ENCODE peak calls at places on chromosomes 13 and 19, in four cellular contexts. U, J, O and W are unnamed samples.

GRCh38 chr13:73984201-73984600 is 150.0 kb downstream of the KLF12 start:
- DNase-seq in U (no peak), J (no peak), O (no peak), W (no peak)

GRCh38 chr19:55179570-55180484 is at the start of gene SYT5:
- DNase-seq in U (peak), J (no peak), O (no peak), W (no peak)

GRCh38 chr13:111920306-111920931 is 146.5 kb upstream of the SOX1 start:
- DNase-seq in U (no peak), J (no peak), O (no peak), W (no peak)

GRCh38 chr13:74710006-74710405 is 575.8 kb upstream of the KLF12 start:
- DNase-seq in U (no peak), J (no peak), O (no peak), W (no peak)

GRCh38 chr19:32896516-32897214 is 27.1 kb upstream of the SLC7A9 start:
- DNase-seq in U (no peak), J (no peak), O (no peak), W (no peak)

GRCh38 chr13:111204438-111205177 is 89.5 kb downstream of the ARHGEF7 start:
- DNase-seq in U (no peak), J (no peak), O (peak), W (no peak)

GRCh38 chr19:48121909-48122371 is 11.3 kb upstream of the PLA2G4C start:
- DNase-seq in U (no peak), J (peak), O (no peak), W (no peak)

GRCh38 chr13:49303533-49304252 is 56.0 kb downstream of the CDADC1 start:
- DNase-seq in U (no peak), J (no peak), O (peak), W (no peak)

GRCh38 chr19:32241957-32242710 is 103.3 kb upstream of the ZNF507 start:
- DNase-seq in U (no peak), J (no peak), O (no peak), W (no peak)

GRCh38 chr19:38658462-38659306 is 11.2 kb downstream of the ACTN4 start:
- DNase-seq in U (no peak), J (no peak), O (peak), W (peak)

GRCh38 chr13:49858183-49858856 is 65.8 kb upstream of the KPNA3 start:
- DNase-seq in U (no peak), J (no peak), O (peak), W (no peak)

GRCh38 chr19:49347191-49347590 is 12.0 kb downstream of the CD37 start:
- DNase-seq in U (no peak), J (no peak), O (no peak), W (no peak)

GRCh38 chr19:48635966-48636858 is 967 bp downstream of the DBP start:
- DNase-seq in U (no peak), J (no peak), O (no peak), W (no peak)

GRCh38 chr13:32047088-32047487 is 15.5 kb downstream of the FRY start:
- DNase-seq in U (no peak), J (no peak), O (no peak), W (no peak)

GRCh38 chr13:32045537-32045936 is 14.0 kb downstream of the FRY start:
- DNase-seq in U (no peak), J (no peak), O (no peak), W (no peak)

GRCh38 chr13:32048816-32049215 is 17.2 kb downstream of the FRY start:
- DNase-seq in U (no peak), J (no peak), O (peak), W (no peak)

GRCh38 chr13:32047796-32048195 is 16.2 kb downstream of the FRY start:
- DNase-seq in U (no peak), J (no peak), O (no peak), W (no peak)

DNA sequence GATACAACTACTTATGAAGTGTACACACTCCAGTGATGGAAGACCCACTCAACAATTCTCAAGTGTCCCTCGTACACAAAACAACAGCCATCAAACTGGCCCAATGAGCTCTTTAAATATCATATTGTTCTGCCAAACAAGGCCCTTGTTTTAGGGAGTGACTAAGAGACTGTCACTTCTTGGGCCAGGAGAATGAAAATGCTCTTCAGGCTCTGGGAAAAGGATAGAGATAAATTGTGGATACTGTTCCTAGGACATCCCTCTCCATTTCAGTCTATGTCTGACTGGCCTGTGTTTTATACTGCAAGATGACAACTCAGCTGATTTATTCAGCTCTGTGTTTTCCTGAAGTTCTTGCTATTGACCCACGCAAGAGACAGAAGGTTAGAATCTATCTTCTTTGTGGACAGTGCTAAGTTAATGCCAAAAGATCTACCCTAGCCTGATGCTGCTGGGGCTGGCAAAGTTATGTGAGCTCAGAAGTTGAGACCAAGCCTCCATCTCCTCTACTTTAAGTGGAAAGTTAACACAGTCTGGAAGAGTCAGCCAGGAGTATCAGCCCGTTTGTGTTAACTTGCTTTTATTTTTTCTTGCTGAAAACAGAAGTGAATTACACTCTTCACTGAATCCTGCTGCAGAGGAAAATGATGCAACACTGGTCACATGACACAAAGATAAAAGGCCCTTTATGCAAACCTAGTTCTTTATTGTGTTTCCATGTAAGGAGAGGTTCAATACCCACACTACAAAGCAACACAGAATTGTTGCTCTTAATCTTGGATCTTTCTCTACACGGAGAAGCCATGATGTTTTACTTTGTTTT is 14.6 kb downstream of the FRY start:
- DNase-seq in U (no peak), J (no peak), O (peak), W (no peak)
- TF ChIP-seq ATF3 in U (peak), J (no peak), O (peak), W (no peak)

GRCh38 chr19:1214862-1215731 is 9.5 kb downstream of the STK11 start:
- DNase-seq in U (no peak), J (no peak), O (no peak), W (no peak)

GRCh38 chr19:1214299-1214861 is 8.8 kb downstream of the STK11 start:
- DNase-seq in U (no peak), J (no peak), O (no peak), W (no peak)

GRCh38 chr19:1216756-1217155 is 11.2 kb downstream of the STK11 start:
- DNase-seq in U (no peak), J (no peak), O (no peak), W (no peak)

GRCh38 chr19:1211494-1212234 is 6.1 kb downstream of the STK11 start:
- DNase-seq in U (peak), J (no peak), O (no peak), W (no peak)

DNA sequence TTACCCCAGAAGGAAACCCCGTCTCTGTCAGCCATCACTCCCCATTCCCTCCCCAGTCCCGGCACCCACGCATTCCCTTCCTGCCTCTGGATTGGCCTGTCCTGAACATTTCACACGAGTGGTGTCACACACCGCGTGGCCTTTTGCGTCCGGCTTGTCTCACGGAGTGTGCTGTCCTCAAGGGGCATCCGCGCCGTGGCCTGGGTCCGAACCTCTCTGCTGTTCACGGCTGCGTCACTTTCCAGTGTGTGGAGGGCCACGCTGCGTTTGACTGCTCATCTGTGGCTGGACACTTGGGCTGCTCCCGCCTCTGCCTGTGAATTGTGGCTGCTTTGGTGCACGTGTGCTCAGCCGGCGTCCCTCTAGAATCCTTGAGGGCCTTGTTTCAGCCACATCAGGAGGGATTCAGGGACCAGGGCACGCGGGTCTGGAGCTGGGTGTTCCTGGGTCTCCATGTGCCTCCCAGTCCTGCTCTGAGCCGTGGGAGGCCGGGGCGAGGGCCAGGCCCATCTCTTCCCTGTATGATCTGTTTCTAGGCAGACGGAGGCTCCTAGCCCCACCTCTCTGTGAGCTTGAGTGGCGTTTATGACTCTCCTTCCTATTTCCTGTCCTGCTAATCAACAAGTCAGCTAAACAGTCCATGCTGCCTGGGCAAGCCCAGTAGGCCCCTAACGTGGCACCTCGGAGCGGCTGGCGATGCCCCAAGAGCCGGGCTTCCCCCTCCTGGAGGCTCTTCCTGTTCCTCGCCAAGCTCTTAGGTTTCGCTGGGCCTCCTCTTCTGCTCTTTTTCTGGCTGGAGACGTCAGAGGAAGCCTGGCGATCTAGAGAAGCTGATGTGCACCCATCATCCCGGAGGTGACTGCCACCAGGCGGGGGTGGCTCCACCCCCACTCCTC is 8.1 kb downstream of the STK11 start:
- DNase-seq in U (no peak), J (peak), O (no peak), W (no peak)
- TF ChIP-seq POLR2AphosphoS5 in U (no peak), J (no peak), O (no peak), W (no peak)

GRCh38 chr13:98206946-98207345 is 29.9 kb upstream of the RNF113B start:
- DNase-seq in U (no peak), J (no peak), O (no peak), W (no peak)
- TF ChIP-seq ZBTB33 in U (no peak), J (no peak), O (no peak), W (no peak)

GRCh38 chr13:110119943-110120905 is 186.7 kb downstream of the COL4A1 start:
- DNase-seq in U (no peak), J (no peak), O (no peak), W (no peak)
- TF ChIP-seq ATF3 in U (no peak), J (no peak), O (no peak), W (no peak)

GRCh38 chr19:16449330-16449961 is 22.3 kb downstream of the EPS15L1 start:
- DNase-seq in U (no peak), J (peak), O (no peak), W (no peak)

GRCh38 chr19:16445238-16446107 is 26.3 kb downstream of the EPS15L1 start:
- DNase-seq in U (no peak), J (peak), O (peak), W (no peak)

GRCh38 chr19:16446108-16447014 is 25.4 kb downstream of the EPS15L1 start:
- DNase-seq in U (no peak), J (peak), O (no peak), W (no peak)

GRCh38 chr19:16444273-16444597 is 27.5 kb downstream of the EPS15L1 start:
- DNase-seq in U (no peak), J (no peak), O (no peak), W (no peak)

GRCh38 chr19:16447015-16447384 is 24.8 kb downstream of the EPS15L1 start:
- DNase-seq in U (peak), J (peak), O (peak), W (no peak)
- TF ChIP-seq POLR2AphosphoS5 in U (no peak), J (peak), O (no peak), W (no peak)